ENCODE peak calls at places on chromosomes 7 and 10, in five cellular contexts. R, T, K, L and B are unnamed samples.

GRCh38 chr7:120794100-120794729 is 63.7 kb downstream of the TSPAN12 start:
- DNase-seq in R (no peak), T (no peak), K (no peak), L (no peak), B (peak)

GRCh38 chr7:135260930-135261721 is 27.5 kb downstream of the STRA8 start:
- DNase-seq in R (no peak), T (no peak), K (peak), L (no peak), B (peak)

GRCh38 chr10:88493676-88494483 is 89.2 kb downstream of the RNLS start:
- DNase-seq in R (no peak), T (no peak), K (no peak), L (no peak), B (peak)

GRCh38 chr10:3714526-3714925 is 70.5 kb downstream of the KLF6 start:
- DNase-seq in R (no peak), T (no peak), K (no peak), L (no peak), B (no peak)

GRCh38 chr7:157854066-157854891 is 517.5 kb downstream of the DNAJB6 start:
- DNase-seq in R (peak), T (peak), K (no peak), L (peak), B (no peak)

GRCh38 chr10:14535497-14536199 is 204.9 kb upstream of the FRMD4A start:
- DNase-seq in R (no peak), T (no peak), K (no peak), L (no peak), B (no peak)

GRCh38 chr10:14822879-14823755 is 14.7 kb downstream of the CDNF start:
- DNase-seq in R (no peak), T (peak), K (no peak), L (no peak), B (peak)

GRCh38 chr10:79433324-79434222 is 11.9 kb downstream of the ZCCHC24 start:
- DNase-seq in R (peak), T (no peak), K (no peak), L (peak), B (no peak)

GRCh38 chr7:92723978-92724377 is 112.4 kb downstream of the CDK6 start:
- DNase-seq in R (peak), T (no peak), K (peak), L (no peak), B (no peak)

GRCh38 chr7:156175003-156175402 is 362.7 kb upstream of the SHH start:
- DNase-seq in R (no peak), T (no peak), K (no peak), L (no peak), B (no peak)

GRCh38 chr7:101294832-101295121 is 26.8 kb downstream of the IFT22 start:
- DNase-seq in R (no peak), T (no peak), K (no peak), L (no peak), B (no peak)

GRCh38 chr7:46854958-46855473 is 726.9 kb downstream of the TNS3 start:
- DNase-seq in R (no peak), T (no peak), K (no peak), L (no peak), B (peak)

GRCh38 chr10:50291261-50291850 is 40.0 kb upstream of the ASAH2 start:
- DNase-seq in R (no peak), T (no peak), K (no peak), L (no peak), B (peak)

GRCh38 chr10:128018704-128019103 is 107.5 kb downstream of the MKI67 start:
- DNase-seq in R (no peak), T (no peak), K (no peak), L (no peak), B (no peak)

GRCh38 chr7:10939237-10939910 is 34.3 kb upstream of the PHF14 start:
- DNase-seq in R (no peak), T (no peak), K (no peak), L (no peak), B (no peak)

GRCh38 chr7:116672596-116673503 is 854 bp downstream of the MET start:
- DNase-seq in R (peak), T (peak), K (peak), L (no peak), B (peak)

GRCh38 chr7:87128883-87129282 is 23.4 kb upstream of the DMTF1 start:
- DNase-seq in R (no peak), T (no peak), K (peak), L (no peak), B (no peak)

GRCh38 chr10:72068901-72069446 is 19.4 kb downstream of the SPOCK2 start:
- DNase-seq in R (no peak), T (no peak), K (no peak), L (peak), B (no peak)

GRCh38 chr7:121275204-121275603 is 53.6 kb upstream of the WNT16 start:
- DNase-seq in R (no peak), T (no peak), K (no peak), L (no peak), B (no peak)

GRCh38 chr10:121796342-121796741 is 131.5 kb downstream of the ATE1 start:
- DNase-seq in R (no peak), T (no peak), K (no peak), L (no peak), B (no peak)

GRCh38 chr10:9035355-9035754 is 980.9 kb downstream of the GATA3 start:
- DNase-seq in R (no peak), T (no peak), K (no peak), L (no peak), B (no peak)
- TF ChIP-seq CTCF in R (no peak), T (no peak), K (no peak), L (no peak), B (no peak)

DNA sequence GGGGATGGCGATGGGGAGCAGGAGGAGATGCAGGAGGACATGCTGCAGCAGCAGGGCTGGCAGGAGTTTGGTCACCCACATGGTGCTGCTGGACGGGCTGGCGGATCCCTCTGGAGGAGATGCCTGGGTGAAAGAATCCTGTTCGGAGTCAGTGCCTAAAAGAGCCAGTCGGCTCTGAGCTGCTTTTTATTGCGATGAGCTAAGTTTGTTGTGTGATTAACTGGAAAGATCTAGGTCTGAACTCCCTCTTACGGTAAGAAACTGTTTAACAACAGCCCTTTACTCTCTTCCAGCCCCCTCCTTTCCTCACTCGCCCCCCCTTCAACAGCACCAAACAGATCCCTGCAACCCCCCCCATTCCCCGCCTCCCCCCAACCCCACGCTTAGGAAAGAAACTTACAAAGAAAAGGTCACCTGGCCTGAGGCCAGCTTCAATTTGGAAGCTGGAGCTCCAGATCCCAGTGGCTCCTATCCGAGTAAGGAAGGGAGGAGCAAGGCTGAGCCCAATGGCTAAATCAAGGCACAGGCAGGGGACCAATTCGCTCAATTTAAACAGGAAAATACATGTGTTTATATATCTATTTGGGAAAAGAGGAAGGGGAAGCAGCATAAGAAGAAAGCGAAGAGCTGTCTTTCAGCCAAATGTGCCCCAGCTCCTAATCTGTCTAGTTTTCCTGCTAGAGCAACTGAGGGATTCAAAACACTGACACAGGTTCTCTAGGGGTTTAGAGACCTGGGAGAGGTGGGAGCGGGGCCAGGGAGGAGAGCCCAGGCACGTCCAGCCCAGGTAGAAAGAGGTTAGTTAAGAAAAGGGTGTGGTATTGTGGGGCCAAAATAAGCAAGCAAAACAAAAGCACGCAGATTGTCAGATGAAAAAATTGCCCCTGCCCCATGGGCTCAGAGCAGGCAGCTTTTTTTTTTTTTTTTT is at the start of gene HGF:
- DNase-seq in R (peak), T (peak), K (peak), L (peak), B (peak)
- TF ChIP-seq CTCF in R (no peak), T (no peak), K (no peak), L (no peak), B (peak)

DNA sequence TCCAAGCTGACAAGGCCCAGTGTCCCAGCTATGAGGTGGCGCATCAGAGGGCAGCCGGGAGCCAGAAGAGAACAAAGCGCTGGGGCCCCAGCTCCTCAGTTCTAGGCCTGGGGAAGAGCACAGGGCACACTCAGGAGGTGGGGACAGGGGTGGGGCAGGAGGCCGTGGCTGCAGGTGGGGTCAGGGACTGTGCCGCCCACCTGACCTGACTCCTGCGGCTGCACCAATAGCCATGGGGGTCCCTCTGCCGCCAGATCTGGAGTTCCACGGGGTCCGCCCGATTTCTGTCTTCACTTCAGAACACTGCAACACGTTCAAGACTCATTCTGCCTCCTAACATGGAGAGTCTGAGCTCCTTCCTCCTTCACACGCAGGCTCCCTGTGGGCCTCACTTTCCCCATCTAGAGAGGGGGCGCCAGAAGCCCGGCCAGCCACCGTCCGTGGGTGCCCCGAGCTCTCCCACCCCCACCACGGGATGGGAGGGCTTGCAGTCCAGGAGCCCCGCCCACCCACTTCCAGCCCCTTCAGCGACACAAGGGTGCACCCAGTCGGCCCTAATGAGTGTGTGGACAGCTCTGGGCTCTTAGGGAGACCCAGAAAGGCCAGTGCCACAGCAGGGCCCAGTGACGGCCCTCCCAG is 278.3 kb downstream of the MAD1L1 start:
- DNase-seq in R (peak), T (no peak), K (peak), L (peak), B (peak)
- TF ChIP-seq CTCF in R (no peak), T (no peak), K (peak), L (no peak), B (no peak)

GRCh38 chr10:17867056-17867455 is 57.9 kb downstream of the MRC1 start:
- DNase-seq in R (no peak), T (no peak), K (no peak), L (no peak), B (no peak)

GRCh38 chr10:17873946-17874345 is 64.8 kb downstream of the MRC1 start:
- DNase-seq in R (no peak), T (no peak), K (no peak), L (no peak), B (no peak)

GRCh38 chr10:17871036-17871435 is 61.9 kb downstream of the MRC1 start:
- DNase-seq in R (no peak), T (no peak), K (no peak), L (no peak), B (no peak)

GRCh38 chr10:17877121-17877520 is 68.0 kb downstream of the MRC1 start:
- DNase-seq in R (no peak), T (no peak), K (no peak), L (no peak), B (no peak)

DNA sequence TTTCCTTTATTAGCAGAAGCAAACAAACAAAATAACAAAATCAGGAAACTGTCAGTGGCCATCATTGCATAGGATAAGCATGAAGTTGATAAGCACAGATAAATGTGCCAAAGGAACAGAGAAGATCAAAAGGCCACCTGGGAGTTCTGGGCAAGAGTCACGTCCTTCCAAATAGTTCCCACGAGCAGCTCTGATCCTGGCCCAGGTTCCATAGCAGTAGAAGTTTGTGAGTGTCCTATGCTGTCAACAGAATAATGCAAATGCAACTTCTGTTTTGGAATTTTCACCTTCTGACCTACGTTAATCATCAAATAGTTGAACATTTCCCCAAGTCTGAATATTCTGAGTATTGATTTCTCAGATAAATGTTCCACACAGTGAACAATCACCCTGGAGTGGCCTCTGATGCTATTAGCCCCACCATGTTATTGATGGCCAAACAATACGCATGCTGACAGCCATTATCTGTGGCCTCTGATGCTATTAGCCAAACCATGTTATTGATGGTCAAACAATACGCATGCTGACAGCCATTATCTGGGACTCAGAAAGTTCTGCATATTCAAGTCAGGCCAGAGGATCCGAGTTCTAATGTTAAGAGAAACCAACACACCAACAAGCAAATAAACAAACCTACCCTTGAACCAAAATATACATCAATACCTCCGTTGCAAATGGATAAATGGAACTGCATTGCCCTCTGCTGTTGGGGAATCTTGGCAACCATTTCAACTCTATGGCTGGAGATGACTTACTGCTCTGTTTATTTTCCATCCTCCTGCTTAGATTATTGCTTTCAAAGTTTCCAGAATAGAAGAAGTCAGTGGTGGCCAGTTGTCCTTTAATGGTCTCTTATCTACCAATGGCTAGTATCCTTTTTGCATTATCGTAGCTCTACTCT is 63.3 kb downstream of the MRC1 start:
- DNase-seq in R (no peak), T (no peak), K (no peak), L (no peak), B (peak)
- TF ChIP-seq CTCF in R (no peak), T (peak), K (peak), L (no peak), B (peak)

GRCh38 chr7:12409097-12409711 is 5.5 kb upstream of the VWDE start:
- DNase-seq in R (no peak), T (no peak), K (no peak), L (no peak), B (no peak)

GRCh38 chr7:12401538-12402364 is 1.9 kb downstream of the VWDE start:
- DNase-seq in R (no peak), T (no peak), K (no peak), L (no peak), B (no peak)

GRCh38 chr7:12402365-12402725 is 1.3 kb downstream of the VWDE start:
- DNase-seq in R (no peak), T (no peak), K (no peak), L (no peak), B (no peak)

GRCh38 chr7:12398186-12398585 is 5.5 kb downstream of the VWDE start:
- DNase-seq in R (no peak), T (no peak), K (no peak), L (no peak), B (no peak)

DNA sequence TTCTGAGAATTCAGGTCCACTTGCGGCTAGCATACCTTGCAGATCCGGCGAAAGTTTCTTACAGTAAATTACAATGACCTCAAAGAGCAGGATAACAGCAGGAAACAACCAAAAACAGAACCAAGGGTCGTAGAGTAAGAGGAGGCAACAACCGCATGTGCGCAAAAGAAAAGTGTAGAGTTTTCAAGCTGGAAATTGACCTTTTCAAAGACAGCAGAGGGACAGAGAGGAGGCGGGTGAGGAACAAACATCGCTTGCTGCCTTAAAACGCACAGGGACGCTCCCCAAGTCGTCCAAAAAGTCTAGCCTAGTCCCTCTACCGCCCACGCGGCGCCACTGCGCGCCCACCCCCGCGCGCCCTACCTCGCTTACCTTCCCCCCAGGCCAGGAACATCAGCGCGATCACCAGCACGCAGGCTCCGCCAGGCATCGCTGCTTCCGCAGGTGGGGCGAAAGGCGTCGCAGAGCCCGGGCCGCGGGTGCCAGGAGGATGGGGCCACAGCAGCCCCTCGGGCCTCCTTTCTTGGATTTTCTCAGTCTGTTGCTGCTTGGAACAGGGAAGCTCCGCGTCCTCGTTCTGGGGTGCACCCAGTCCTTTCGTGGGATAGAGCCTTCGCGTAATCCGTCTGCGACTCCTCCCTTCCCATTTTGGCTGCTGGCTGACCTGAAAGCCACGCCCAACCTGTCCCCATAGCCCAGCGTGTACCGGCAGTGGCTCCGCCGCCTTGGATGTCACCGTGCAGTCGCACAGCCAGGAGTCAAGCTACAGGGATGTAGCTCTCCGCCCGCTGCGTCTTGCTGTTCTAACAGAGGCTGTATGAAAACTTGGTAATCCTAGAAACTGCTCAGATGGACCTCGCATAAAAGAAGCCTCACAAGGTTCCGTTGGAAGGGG is at the start of gene VWDE:
- DNase-seq in R (no peak), T (no peak), K (peak), L (peak), B (peak)
- TF ChIP-seq CTCF in R (no peak), T (no peak), K (peak), L (no peak), B (no peak)

DNA sequence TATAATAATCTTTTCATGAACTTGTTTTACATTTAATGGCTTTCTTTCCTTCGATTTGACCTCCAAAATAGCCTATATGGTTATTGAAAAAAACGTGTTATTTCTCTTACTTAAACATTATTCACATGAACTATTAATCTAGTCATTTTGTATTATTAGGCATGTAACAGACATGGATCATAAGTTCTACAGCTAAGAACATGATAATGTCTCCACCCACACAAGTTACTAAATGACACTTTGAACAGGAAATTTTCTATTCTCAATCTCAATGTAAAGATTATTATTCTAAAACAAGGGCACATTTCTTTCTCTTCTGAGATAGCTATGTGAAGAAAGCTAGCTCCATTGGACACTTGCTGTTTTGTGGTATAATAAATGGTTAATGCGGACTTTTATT is 10.0 kb downstream of the LAMB4 start:
- DNase-seq in R (no peak), T (no peak), K (no peak), L (no peak), B (no peak)
- TF ChIP-seq CTCF in R (no peak), T (no peak), K (no peak), L (no peak), B (no peak)